ENCODE peak calls at places on chromosomes 1 and 21, in ten cellular contexts. One of them, this sample, is unnamed.

GRCh38 chr1:248850536-248851251 is 8.2 kb downstream of the ZNF692 start:
- DNase-seq in kidney: no peak
- DNase-seq in cardiac muscle cell: no peak
- DNase-seq in CD14-positive monocyte: no peak
- DNase-seq in CD4-positive, alpha-beta T cell: no peak
- DNase-seq in suprapubic skin: no peak
- DNase-seq in astrocyte of the spinal cord: no peak
- DNase-seq in WTC11: no peak
- DNase-seq in PC-3: no peak
- DNase-seq in RWPE1: no peak
- DNase-seq in this sample: no peak

GRCh38 chr1:14958249-14959215 is 195.0 kb upstream of the TMEM51 start:
- DNase-seq in kidney: peak
- DNase-seq in cardiac muscle cell: no peak
- DNase-seq in CD14-positive monocyte: no peak
- DNase-seq in CD4-positive, alpha-beta T cell: no peak
- DNase-seq in suprapubic skin: no peak
- DNase-seq in astrocyte of the spinal cord: no peak
- DNase-seq in WTC11: no peak
- DNase-seq in PC-3: no peak
- DNase-seq in RWPE1: no peak
- DNase-seq in this sample: no peak

GRCh38 chr1:8460132-8460544 is 142.2 kb downstream of the SLC45A1 start:
- DNase-seq in kidney: no peak
- DNase-seq in cardiac muscle cell: no peak
- DNase-seq in CD14-positive monocyte: no peak
- DNase-seq in CD4-positive, alpha-beta T cell: no peak
- DNase-seq in suprapubic skin: no peak
- DNase-seq in astrocyte of the spinal cord: peak
- DNase-seq in WTC11: peak
- DNase-seq in PC-3: no peak
- DNase-seq in RWPE1: no peak
- DNase-seq in this sample: no peak

GRCh38 chr1:217630711-217631591 is at the start of the genes GPATCH2 and SPATA17:
- DNase-seq in kidney: peak
- DNase-seq in cardiac muscle cell: peak
- DNase-seq in CD14-positive monocyte: peak
- DNase-seq in CD4-positive, alpha-beta T cell: peak
- DNase-seq in suprapubic skin: peak
- DNase-seq in astrocyte of the spinal cord: peak
- DNase-seq in WTC11: peak
- DNase-seq in PC-3: peak
- DNase-seq in RWPE1: peak
- DNase-seq in this sample: peak

GRCh38 chr1:26168410-26169167 is at the start of gene C1orf232:
- DNase-seq in kidney: no peak
- DNase-seq in cardiac muscle cell: no peak
- DNase-seq in CD14-positive monocyte: no peak
- DNase-seq in CD4-positive, alpha-beta T cell: no peak
- DNase-seq in suprapubic skin: no peak
- DNase-seq in astrocyte of the spinal cord: no peak
- DNase-seq in WTC11: no peak
- DNase-seq in PC-3: no peak
- DNase-seq in RWPE1: no peak
- DNase-seq in this sample: no peak

GRCh38 chr1:186566140-186566850 is 105.4 kb upstream of the PDC start:
- DNase-seq in kidney: no peak
- DNase-seq in cardiac muscle cell: no peak
- DNase-seq in CD14-positive monocyte: no peak
- DNase-seq in CD4-positive, alpha-beta T cell: no peak
- DNase-seq in suprapubic skin: no peak
- DNase-seq in astrocyte of the spinal cord: peak
- DNase-seq in WTC11: no peak
- DNase-seq in PC-3: peak
- DNase-seq in RWPE1: peak
- DNase-seq in this sample: no peak

GRCh38 chr1:116679091-116679827 is 11.7 kb upstream of the IGSF3 start:
- DNase-seq in kidney: no peak
- DNase-seq in cardiac muscle cell: no peak
- DNase-seq in CD14-positive monocyte: no peak
- DNase-seq in CD4-positive, alpha-beta T cell: no peak
- DNase-seq in suprapubic skin: no peak
- DNase-seq in astrocyte of the spinal cord: no peak
- DNase-seq in WTC11: no peak
- DNase-seq in PC-3: no peak
- DNase-seq in RWPE1: no peak
- DNase-seq in this sample: no peak

GRCh38 chr1:233368106-233368783 is 40.7 kb downstream of the MAP3K21 start:
- DNase-seq in kidney: no peak
- DNase-seq in cardiac muscle cell: peak
- DNase-seq in CD14-positive monocyte: no peak
- DNase-seq in CD4-positive, alpha-beta T cell: no peak
- DNase-seq in suprapubic skin: no peak
- DNase-seq in astrocyte of the spinal cord: no peak
- DNase-seq in WTC11: no peak
- DNase-seq in PC-3: peak
- DNase-seq in RWPE1: no peak
- DNase-seq in this sample: no peak

GRCh38 chr21:45410865-45411809 is 6.2 kb downstream of the COL18A1 start:
- DNase-seq in kidney: peak
- DNase-seq in cardiac muscle cell: peak
- DNase-seq in CD14-positive monocyte: no peak
- DNase-seq in CD4-positive, alpha-beta T cell: no peak
- DNase-seq in suprapubic skin: no peak
- DNase-seq in astrocyte of the spinal cord: no peak
- DNase-seq in WTC11: no peak
- DNase-seq in PC-3: no peak
- DNase-seq in RWPE1: no peak
- DNase-seq in this sample: no peak

GRCh38 chr1:212072047-212072446 is 36.5 kb downstream of the DTL start:
- DNase-seq in kidney: no peak
- DNase-seq in cardiac muscle cell: no peak
- DNase-seq in CD14-positive monocyte: no peak
- DNase-seq in CD4-positive, alpha-beta T cell: no peak
- DNase-seq in suprapubic skin: no peak
- DNase-seq in astrocyte of the spinal cord: no peak
- DNase-seq in WTC11: no peak
- DNase-seq in PC-3: no peak
- DNase-seq in RWPE1: no peak
- DNase-seq in this sample: no peak

GRCh38 chr1:210700511-210700910 is 371.8 kb downstream of the HHAT start:
- DNase-seq in kidney: no peak
- DNase-seq in cardiac muscle cell: no peak
- DNase-seq in CD14-positive monocyte: no peak
- DNase-seq in CD4-positive, alpha-beta T cell: no peak
- DNase-seq in suprapubic skin: no peak
- DNase-seq in astrocyte of the spinal cord: peak
- DNase-seq in WTC11: no peak
- DNase-seq in PC-3: no peak
- DNase-seq in RWPE1: no peak
- DNase-seq in this sample: no peak

GRCh38 chr1:53585116-53585515 is 125.9 kb downstream of the DMRTB1 start:
- DNase-seq in kidney: no peak
- DNase-seq in cardiac muscle cell: peak
- DNase-seq in CD14-positive monocyte: no peak
- DNase-seq in CD4-positive, alpha-beta T cell: no peak
- DNase-seq in suprapubic skin: peak
- DNase-seq in astrocyte of the spinal cord: peak
- DNase-seq in WTC11: no peak
- DNase-seq in PC-3: no peak
- DNase-seq in RWPE1: no peak
- DNase-seq in this sample: peak

GRCh38 chr1:217642455-217642854 is 11.3 kb downstream of the SPATA17 start:
- DNase-seq in kidney: no peak
- DNase-seq in cardiac muscle cell: no peak
- DNase-seq in CD14-positive monocyte: no peak
- DNase-seq in CD4-positive, alpha-beta T cell: no peak
- DNase-seq in suprapubic skin: no peak
- DNase-seq in astrocyte of the spinal cord: no peak
- DNase-seq in WTC11: no peak
- DNase-seq in PC-3: no peak
- DNase-seq in RWPE1: no peak
- DNase-seq in this sample: no peak

GRCh38 chr1:8121261-8122159 is 95.4 kb upstream of the ERRFI1 start:
- DNase-seq in kidney: peak
- DNase-seq in cardiac muscle cell: peak
- DNase-seq in CD14-positive monocyte: no peak
- DNase-seq in CD4-positive, alpha-beta T cell: no peak
- DNase-seq in suprapubic skin: no peak
- DNase-seq in astrocyte of the spinal cord: peak
- DNase-seq in WTC11: no peak
- DNase-seq in PC-3: peak
- DNase-seq in RWPE1: peak
- DNase-seq in this sample: no peak

GRCh38 chr21:41678944-41679343 is 87.9 kb downstream of the RIPK4 start:
- DNase-seq in kidney: peak
- DNase-seq in cardiac muscle cell: peak
- DNase-seq in CD14-positive monocyte: peak
- DNase-seq in CD4-positive, alpha-beta T cell: no peak
- DNase-seq in suprapubic skin: peak
- DNase-seq in astrocyte of the spinal cord: peak
- DNase-seq in WTC11: peak
- DNase-seq in PC-3: peak
- DNase-seq in RWPE1: peak
- DNase-seq in this sample: no peak

GRCh38 chr21:32764186-32764585 is 7.4 kb downstream of the PAXBP1 start:
- DNase-seq in kidney: no peak
- DNase-seq in cardiac muscle cell: no peak
- DNase-seq in CD14-positive monocyte: no peak
- DNase-seq in CD4-positive, alpha-beta T cell: no peak
- DNase-seq in suprapubic skin: no peak
- DNase-seq in astrocyte of the spinal cord: no peak
- DNase-seq in WTC11: no peak
- DNase-seq in PC-3: no peak
- DNase-seq in RWPE1: no peak
- DNase-seq in this sample: no peak

GRCh38 chr1:205158048-205158616 is 36.4 kb upstream of the RBBP5 start:
- DNase-seq in kidney: no peak
- DNase-seq in cardiac muscle cell: no peak
- DNase-seq in CD14-positive monocyte: no peak
- DNase-seq in CD4-positive, alpha-beta T cell: no peak
- DNase-seq in suprapubic skin: no peak
- DNase-seq in astrocyte of the spinal cord: no peak
- DNase-seq in WTC11: no peak
- DNase-seq in PC-3: no peak
- DNase-seq in RWPE1: no peak
- DNase-seq in this sample: no peak

GRCh38 chr1:8077120-8077573 is 51.0 kb upstream of the ERRFI1 start:
- DNase-seq in kidney: peak
- DNase-seq in cardiac muscle cell: peak
- DNase-seq in CD14-positive monocyte: no peak
- DNase-seq in CD4-positive, alpha-beta T cell: no peak
- DNase-seq in suprapubic skin: no peak
- DNase-seq in astrocyte of the spinal cord: peak
- DNase-seq in WTC11: no peak
- DNase-seq in PC-3: peak
- DNase-seq in RWPE1: peak
- DNase-seq in this sample: no peak

DNA sequence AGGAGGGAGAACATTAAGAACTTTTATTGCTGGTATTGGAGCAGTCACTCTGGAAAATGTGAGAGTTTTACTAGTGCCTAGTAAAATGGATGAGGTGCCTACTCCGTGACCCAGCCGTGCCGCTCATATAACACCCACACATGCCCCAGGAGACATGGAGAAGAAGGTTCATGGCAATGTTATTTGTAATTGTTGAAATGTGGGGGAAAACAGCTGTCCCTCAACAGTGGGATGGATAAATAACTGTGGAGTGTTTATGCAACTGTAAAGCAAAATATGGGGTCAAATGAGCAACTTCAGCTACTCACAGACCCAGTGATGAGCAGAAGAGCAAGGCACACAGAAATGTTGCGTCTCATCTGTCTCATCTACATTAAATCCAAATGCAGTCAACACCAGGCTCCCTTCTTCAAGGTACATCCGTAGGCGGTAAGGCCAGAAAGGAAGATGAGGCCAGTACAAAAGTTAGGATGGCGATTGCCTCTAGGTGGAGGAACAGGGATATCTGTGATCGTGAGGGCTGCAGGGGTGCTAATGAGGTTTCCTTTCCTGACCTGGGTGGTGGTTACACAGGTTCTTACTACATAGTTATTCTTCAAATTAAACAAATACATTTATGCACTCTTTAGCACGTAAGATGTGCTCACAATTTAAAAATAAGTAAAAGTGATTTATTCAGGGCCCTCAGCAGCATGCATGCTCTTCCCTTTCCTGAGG is 1.3 kb upstream of the MYBPH start:
- DNase-seq in kidney: no peak
- DNase-seq in cardiac muscle cell: no peak
- DNase-seq in CD14-positive monocyte: no peak
- DNase-seq in CD4-positive, alpha-beta T cell: no peak
- DNase-seq in suprapubic skin: peak
- DNase-seq in astrocyte of the spinal cord: no peak
- DNase-seq in WTC11: no peak
- DNase-seq in PC-3: no peak
- DNase-seq in RWPE1: no peak
- DNase-seq in this sample: no peak
- TF ChIP-seq CTCF in kidney: no peak
- TF ChIP-seq CTCF in cardiac muscle cell: no peak
- TF ChIP-seq CTCF in CD14-positive monocyte: no peak
- TF ChIP-seq CTCF in CD4-positive, alpha-beta T cell: no peak
- TF ChIP-seq CTCF in suprapubic skin: no peak
- TF ChIP-seq CTCF in astrocyte of the spinal cord: no peak
- TF ChIP-seq CTCF in WTC11: no peak
- TF ChIP-seq CTCF in PC-3: no peak
- TF ChIP-seq CTCF in RWPE1: no peak
- TF ChIP-seq CTCF in this sample: no peak

GRCh38 chr1:102105931-102106550 is 109.3 kb upstream of the OLFM3 start:
- DNase-seq in kidney: no peak
- DNase-seq in cardiac muscle cell: no peak
- DNase-seq in CD14-positive monocyte: no peak
- DNase-seq in CD4-positive, alpha-beta T cell: no peak
- DNase-seq in suprapubic skin: no peak
- DNase-seq in astrocyte of the spinal cord: no peak
- DNase-seq in WTC11: no peak
- DNase-seq in PC-3: no peak
- DNase-seq in RWPE1: no peak
- DNase-seq in this sample: no peak
- TF ChIP-seq CTCF in kidney: no peak
- TF ChIP-seq CTCF in cardiac muscle cell: no peak
- TF ChIP-seq CTCF in CD14-positive monocyte: no peak
- TF ChIP-seq CTCF in CD4-positive, alpha-beta T cell: no peak
- TF ChIP-seq CTCF in suprapubic skin: no peak
- TF ChIP-seq CTCF in astrocyte of the spinal cord: no peak
- TF ChIP-seq CTCF in WTC11: no peak
- TF ChIP-seq CTCF in PC-3: no peak
- TF ChIP-seq CTCF in RWPE1: no peak
- TF ChIP-seq CTCF in this sample: no peak

GRCh38 chr1:31759266-31760023 is 4.7 kb downstream of the ADGRB2 start:
- DNase-seq in kidney: no peak
- DNase-seq in cardiac muscle cell: no peak
- DNase-seq in CD14-positive monocyte: no peak
- DNase-seq in CD4-positive, alpha-beta T cell: no peak
- DNase-seq in suprapubic skin: no peak
- DNase-seq in astrocyte of the spinal cord: no peak
- DNase-seq in WTC11: no peak
- DNase-seq in PC-3: no peak
- DNase-seq in RWPE1: no peak
- DNase-seq in this sample: no peak
- TF ChIP-seq CTCF in kidney: no peak
- TF ChIP-seq CTCF in cardiac muscle cell: no peak
- TF ChIP-seq CTCF in CD14-positive monocyte: no peak
- TF ChIP-seq CTCF in CD4-positive, alpha-beta T cell: no peak
- TF ChIP-seq CTCF in suprapubic skin: no peak
- TF ChIP-seq CTCF in astrocyte of the spinal cord: no peak
- TF ChIP-seq CTCF in WTC11: no peak
- TF ChIP-seq CTCF in PC-3: no peak
- TF ChIP-seq CTCF in RWPE1: no peak
- TF ChIP-seq CTCF in this sample: no peak

GRCh38 chr1:58874757-58875755 is 91.2 kb upstream of the JUN start:
- DNase-seq in kidney: peak
- DNase-seq in cardiac muscle cell: peak
- DNase-seq in CD14-positive monocyte: no peak
- DNase-seq in CD4-positive, alpha-beta T cell: no peak
- DNase-seq in suprapubic skin: peak
- DNase-seq in astrocyte of the spinal cord: peak
- DNase-seq in WTC11: peak
- DNase-seq in PC-3: peak
- DNase-seq in RWPE1: no peak
- DNase-seq in this sample: no peak
- TF ChIP-seq CTCF in kidney: no peak
- TF ChIP-seq CTCF in cardiac muscle cell: no peak
- TF ChIP-seq CTCF in CD14-positive monocyte: no peak
- TF ChIP-seq CTCF in CD4-positive, alpha-beta T cell: no peak
- TF ChIP-seq CTCF in suprapubic skin: no peak
- TF ChIP-seq CTCF in astrocyte of the spinal cord: no peak
- TF ChIP-seq CTCF in WTC11: no peak
- TF ChIP-seq CTCF in PC-3: no peak
- TF ChIP-seq CTCF in RWPE1: no peak
- TF ChIP-seq CTCF in this sample: no peak

This sample was measured in natural killer cell.